ENCODE peak calls at places on chromosomes 16 and 17, in eight cellular contexts. M, T, L, J, D, B, S and X are unnamed samples.

GRCh38 chr17:68776451-68776850 is 175.3 kb upstream of the FAM20A start:
- DNase-seq in L (peak), M (no peak), B (no peak), J (no peak), S (no peak), T (peak), D (no peak), X (no peak)

GRCh38 chr17:73342057-73342522 is 30.3 kb upstream of the CDC42EP4 start:
- DNase-seq in S (no peak), J (peak), D (peak), B (peak), M (peak), T (peak), L (no peak), X (peak)

GRCh38 chr16:88759245-88759975 is 25.6 kb downstream of the PIEZO1 start:
- DNase-seq in B (no peak), S (no peak), M (no peak), J (no peak), L (no peak), D (no peak), T (peak), X (peak)

GRCh38 chr16:23081675-23082119 is 67.6 kb downstream of the USP31 start:
- DNase-seq in M (no peak), J (peak), T (peak), B (peak), L (no peak), D (no peak), S (no peak), X (peak)

GRCh38 chr16:4381935-4382794 is 10.5 kb downstream of the VASN start:
- DNase-seq in B (no peak), L (peak), J (no peak), M (no peak), D (peak), S (no peak), T (no peak), X (no peak)

GRCh38 chr17:42436401-42436800 is 13.3 kb upstream of the CAVIN1 start:
- DNase-seq in L (peak), M (no peak), B (no peak), T (peak), D (peak), S (no peak), J (peak), X (peak)

GRCh38 chr16:22001591-22001990 is 675 bp upstream of the PDZD9 start:
- DNase-seq in L (no peak), M (no peak), D (no peak), B (no peak), J (no peak), T (peak), S (no peak), X (peak)

GRCh38 chr16:525520-526180 is 1.9 kb upstream of the CAPN15 start:
- DNase-seq in B (peak), L (no peak), D (no peak), S (peak), T (peak), M (no peak), J (peak), X (peak)

GRCh38 chr16:10521681-10522274 is 58.6 kb downstream of the EMP2 start:
- DNase-seq in M (no peak), B (peak), L (peak), J (peak), D (peak), T (peak), S (peak), X (peak)

GRCh38 chr16:4053663-4054479 is 62.4 kb downstream of the ADCY9 start:
- DNase-seq in T (peak), J (peak), L (peak), S (peak), D (no peak), B (peak), M (peak), X (peak)

GRCh38 chr16:56279132-56279531 is 87.8 kb downstream of the GNAO1 start:
- DNase-seq in M (no peak), B (no peak), J (no peak), D (no peak), L (no peak), T (no peak), S (no peak), X (no peak)

GRCh38 chr16:65111306-65111705 is 10.6 kb downstream of the CDH11 start:
- DNase-seq in T (no peak), D (no peak), J (no peak), M (no peak), L (no peak), S (no peak), B (no peak), X (no peak)

GRCh38 chr17:67639997-67640396 is 77.7 kb upstream of the NOL11 start:
- DNase-seq in B (no peak), D (peak), L (no peak), T (no peak), S (no peak), J (no peak), M (no peak), X (no peak)

GRCh38 chr16:18800674-18801196 is 614 bp downstream of the ARL6IP1 start:
- DNase-seq in M (no peak), L (no peak), J (no peak), S (no peak), B (no peak), T (no peak), D (no peak), X (peak)

DNA sequence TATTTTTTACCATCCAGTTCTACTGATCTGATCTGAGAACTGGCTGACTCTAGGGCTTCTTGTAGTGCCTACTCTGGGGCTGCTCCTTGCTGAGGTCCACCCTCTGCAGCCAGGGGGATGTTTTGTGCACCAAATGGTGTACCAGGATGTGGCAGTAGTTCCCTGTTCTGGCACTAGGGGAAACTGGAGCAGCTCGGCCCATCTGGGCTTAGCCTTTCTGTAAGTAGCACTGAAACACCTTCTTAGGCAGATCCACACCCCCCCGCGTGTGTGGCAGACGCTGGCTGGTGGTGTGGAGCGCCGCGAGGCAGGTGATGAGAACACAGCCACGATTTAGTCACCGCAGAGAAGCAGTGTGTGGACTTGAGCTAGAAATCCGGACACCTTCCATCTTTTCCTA is 17.0 kb downstream of the DUSP14 start:
- DNase-seq in B (peak), S (peak), M (no peak), L (no peak), D (no peak), J (no peak), T (peak), X (peak)
- TF ChIP-seq CTCF in B (peak), S (peak), M (peak), L (peak), D (peak), J (peak), T (peak), X (peak)

DNA sequence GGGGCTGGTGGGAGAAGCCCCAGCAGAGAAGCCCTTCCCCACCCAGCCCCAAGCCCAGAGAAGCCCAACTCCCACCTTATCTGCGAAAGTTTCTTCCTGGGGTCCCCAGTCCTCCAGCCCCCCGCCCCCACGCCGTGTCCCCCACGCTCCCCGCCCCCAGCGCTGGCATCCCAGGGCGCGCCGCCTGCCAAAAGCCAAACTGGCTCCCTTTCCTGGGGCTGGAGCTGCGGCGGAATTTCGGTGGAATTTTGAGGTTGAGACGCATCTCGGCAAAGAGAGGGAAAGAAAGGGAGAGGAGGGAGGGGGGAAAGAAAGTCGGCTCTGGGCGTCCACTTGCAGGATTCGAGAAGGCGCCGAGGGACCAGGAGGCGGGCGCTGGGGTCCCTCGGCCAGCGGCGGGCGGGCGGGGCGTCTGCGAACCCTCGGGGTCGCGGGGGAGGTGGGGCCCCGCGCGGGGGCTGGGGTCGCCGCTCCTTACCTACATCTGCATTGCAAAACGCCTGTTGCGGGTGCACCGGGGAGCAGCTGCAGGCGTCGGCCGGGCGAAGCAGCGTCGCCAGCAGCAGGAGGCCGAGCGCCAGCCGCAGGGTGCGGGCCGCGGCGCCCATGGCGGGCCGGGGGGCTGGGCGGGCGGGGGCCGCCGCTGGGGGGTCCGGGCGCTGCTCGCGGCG is 571 bp downstream of the TIMP2 start:
- DNase-seq in M (no peak), S (no peak), L (peak), T (no peak), J (no peak), D (no peak), B (no peak), X (no peak)
- H3K4me3 ChIP-seq in M (peak), S (peak), L (peak), T (peak), J (peak), D (peak), B (peak), X (peak)

DNA sequence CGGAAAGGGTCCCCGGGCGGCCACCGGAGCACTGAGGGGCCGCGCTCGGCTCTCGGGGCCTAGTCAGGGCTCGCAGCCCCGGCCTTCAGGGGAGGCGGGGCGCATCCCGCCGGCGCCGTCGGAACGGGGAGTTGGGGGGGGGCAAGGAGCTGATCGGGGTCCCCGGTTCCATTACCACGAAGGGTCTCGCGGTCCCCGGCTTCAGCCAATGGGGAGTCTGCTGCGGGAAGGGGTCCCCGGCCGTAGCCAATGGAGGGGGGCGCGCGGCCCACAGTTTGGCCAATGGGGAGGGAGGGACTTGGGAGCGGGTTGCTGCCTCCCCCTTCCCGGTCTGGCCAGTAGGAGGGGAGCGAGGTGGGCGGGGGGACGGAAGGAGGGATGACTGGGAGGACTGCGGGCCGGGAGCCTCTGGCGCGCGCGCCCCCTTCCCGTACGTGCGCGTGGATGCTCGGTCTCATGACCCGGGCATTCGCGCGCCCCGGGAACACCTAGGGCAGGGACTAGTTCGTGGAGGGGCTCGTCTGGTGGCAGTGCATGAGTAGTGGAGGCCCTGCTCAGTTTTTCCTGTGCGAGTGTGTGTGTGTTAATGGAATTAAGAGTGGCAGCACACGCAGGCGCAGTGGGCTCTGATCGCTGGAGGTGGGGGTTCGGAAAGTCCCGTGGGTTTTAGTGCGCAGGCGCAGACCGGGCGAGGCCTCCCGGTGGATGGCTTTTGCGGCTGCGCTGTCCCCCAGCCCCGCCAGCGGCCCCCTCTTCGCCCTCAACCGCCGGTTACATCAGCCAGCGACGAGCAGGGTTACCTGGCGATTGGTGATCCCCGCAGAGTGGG is 1.1 kb downstream of the ATXN2L start:
- DNase-seq in L (peak), J (peak), T (peak), D (peak), B (peak), S (peak), M (peak), X (peak)
- TF ChIP-seq CTCF in L (no peak), J (no peak), T (peak), D (peak), B (no peak), S (no peak), M (peak), X (no peak)

DNA sequence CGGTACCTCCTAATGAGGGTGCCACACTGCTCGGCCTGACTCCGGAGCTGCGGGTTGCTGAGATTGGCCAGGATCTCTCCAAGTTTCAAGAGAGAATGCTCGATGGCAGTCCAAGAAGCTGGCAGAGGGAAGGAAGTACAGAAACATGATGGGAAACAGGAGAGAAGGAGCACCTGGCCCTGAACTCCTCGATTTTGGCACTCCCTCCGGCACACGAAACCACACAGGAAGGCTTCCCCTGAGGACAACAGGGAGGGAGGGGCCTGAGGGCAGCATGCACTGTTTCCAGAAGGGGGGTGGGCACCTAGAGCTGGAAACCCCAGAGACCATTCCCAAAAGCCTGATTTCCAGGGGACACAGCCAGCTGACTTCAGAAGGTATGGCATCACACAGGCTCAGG is 18.1 kb downstream of the CSF3 start:
- DNase-seq in J (no peak), T (no peak), D (no peak), L (no peak), M (no peak), S (no peak), B (no peak), X (no peak)
- H3K4me3 ChIP-seq in J (no peak), T (no peak), D (no peak), L (no peak), M (no peak), S (no peak), B (no peak), X (no peak)

GRCh38 chr17:48500435-48501426 is 30.1 kb downstream of the HOXB1 start:
- DNase-seq in T (peak), M (no peak), J (no peak), B (peak), S (no peak), D (no peak), L (peak), X (peak)
- TF ChIP-seq CTCF in T (peak), M (no peak), J (peak), B (no peak), S (no peak), D (no peak), L (peak), X (no peak)

GRCh38 chr16:67226804-67227566 is at the start of gene TMEM208:
- DNase-seq in L (peak), J (peak), B (peak), S (peak), D (peak), M (peak), T (peak), X (peak)

GRCh38 chr16:67226295-67226803 is 581 bp upstream of the TMEM208 start:
- DNase-seq in D (no peak), L (no peak), T (no peak), S (no peak), B (no peak), M (no peak), J (no peak), X (no peak)

GRCh38 chr16:67227567-67227921 is 614 bp downstream of the TMEM208 start:
- DNase-seq in J (no peak), M (no peak), L (no peak), D (no peak), T (no peak), S (no peak), B (no peak), X (no peak)

GRCh38 chr16:67228905-67229304 is 2.0 kb downstream of the TMEM208 start:
- DNase-seq in J (no peak), D (peak), S (no peak), M (no peak), T (no peak), B (no peak), L (no peak), X (no peak)

DNA sequence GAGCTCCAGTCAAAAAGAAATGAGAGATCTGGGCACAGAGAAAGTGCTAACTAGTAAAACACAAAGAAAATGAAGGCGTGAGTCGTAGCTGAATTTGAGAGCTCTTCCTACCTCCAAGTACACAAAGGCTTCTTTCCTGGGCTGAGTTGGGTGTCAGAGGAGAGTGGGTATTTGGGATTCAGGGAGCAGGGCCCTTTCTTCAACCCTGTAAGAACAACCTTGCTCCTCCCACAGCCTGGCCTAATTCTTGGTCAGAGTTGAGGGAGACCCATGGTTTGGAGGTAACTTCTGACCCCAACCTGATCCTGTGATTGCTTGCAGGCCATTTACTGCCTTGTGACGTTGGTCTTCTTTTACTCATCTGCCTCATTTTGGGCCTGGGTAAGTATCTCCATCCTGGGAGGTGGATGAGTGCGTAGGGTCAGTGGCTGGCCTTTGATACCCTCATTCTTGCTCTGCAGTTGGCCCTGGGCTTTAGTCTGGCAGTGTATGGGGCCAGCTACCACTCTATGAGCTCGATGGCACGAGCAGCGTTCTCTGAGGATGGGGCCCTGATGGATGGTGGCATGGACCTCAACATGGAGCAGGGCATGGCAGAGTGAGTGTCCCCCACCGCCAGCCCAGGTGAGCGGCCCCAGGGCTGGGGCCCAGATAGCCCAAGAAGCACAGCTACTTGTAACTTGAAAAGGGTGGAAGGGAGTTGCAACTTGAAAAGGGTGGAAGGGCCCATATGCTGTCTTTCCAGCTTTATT is 1.3 kb downstream of the TMEM208 start:
- DNase-seq in D (peak), S (no peak), L (no peak), M (no peak), B (no peak), J (no peak), T (no peak), X (no peak)
- H3K4me3 ChIP-seq in D (no peak), S (peak), L (peak), M (peak), B (peak), J (peak), T (peak), X (peak)

GRCh38 chr17:17553217-17554195 is 38.0 kb downstream of the PEMT start:
- DNase-seq in S (no peak), T (no peak), M (peak), J (no peak), B (no peak), D (peak), L (no peak), X (no peak)

GRCh38 chr17:17555906-17556305 is 35.6 kb downstream of the PEMT start:
- DNase-seq in B (no peak), D (peak), M (no peak), T (no peak), S (no peak), L (no peak), J (no peak), X (no peak)

GRCh38 chr17:17554266-17554665 is 37.2 kb downstream of the PEMT start:
- DNase-seq in D (peak), S (no peak), L (no peak), T (no peak), M (no peak), J (no peak), B (no peak), X (no peak)

GRCh38 chr17:17552351-17553216 is 38.9 kb downstream of the PEMT start:
- DNase-seq in T (no peak), B (no peak), D (peak), L (no peak), J (no peak), S (no peak), M (peak), X (no peak)

DNA sequence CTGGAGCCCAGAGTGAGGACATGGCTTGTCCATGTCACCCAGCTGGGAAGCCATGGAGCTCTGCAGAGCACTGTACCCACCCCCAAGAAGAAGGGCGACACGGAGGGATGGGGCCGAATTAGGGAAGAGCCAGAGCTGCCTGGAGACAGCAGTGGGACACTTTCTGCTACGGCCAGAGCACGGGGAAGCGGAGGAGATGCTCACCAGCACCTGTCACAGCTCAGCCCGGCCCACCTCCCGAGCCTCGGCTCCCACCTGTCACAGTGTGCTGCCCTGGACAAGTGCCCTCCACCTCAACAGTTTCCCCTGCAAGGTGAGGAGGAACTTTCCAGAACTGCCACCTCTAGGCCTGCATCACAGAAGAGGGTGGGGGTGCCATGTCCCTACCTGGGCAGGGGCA is 36.4 kb downstream of the PEMT start:
- DNase-seq in T (no peak), D (peak), S (no peak), B (no peak), J (no peak), L (no peak), M (no peak), X (no peak)
- TF ChIP-seq CTCF in T (no peak), D (no peak), S (no peak), B (no peak), J (no peak), L (no peak), M (no peak), X (no peak)